ENCODE peak calls at places on chromosomes 3 and 15, in nine cellular contexts. One of them, this sample, is unnamed.

GRCh38 chr15:48250640-48251076 is 44.6 kb downstream of the SLC12A1 start:
- DNase-seq in HepG2: peak
- DNase-seq in suprapubic skin: no peak
- DNase-seq in HL-60: peak
- DNase-seq in endothelial cell of umbilical vein: peak
- DNase-seq in K562: peak
- DNase-seq in vagina: no peak
- DNase-seq in prostate gland: peak
- DNase-seq in HCT116: peak
- DNase-seq in this sample: no peak

GRCh38 chr3:61943975-61944374 is 382.6 kb downstream of the PTPRG start:
- DNase-seq in HepG2: no peak
- DNase-seq in suprapubic skin: no peak
- DNase-seq in HL-60: no peak
- DNase-seq in endothelial cell of umbilical vein: no peak
- DNase-seq in K562: no peak
- DNase-seq in vagina: no peak
- DNase-seq in prostate gland: no peak
- DNase-seq in HCT116: no peak
- DNase-seq in this sample: no peak

GRCh38 chr3:58996730-58997129 is 53.1 kb downstream of the CFAP20DC start:
- DNase-seq in HepG2: no peak
- DNase-seq in suprapubic skin: no peak
- DNase-seq in HL-60: no peak
- DNase-seq in endothelial cell of umbilical vein: no peak
- DNase-seq in K562: no peak
- DNase-seq in vagina: no peak
- DNase-seq in prostate gland: no peak
- DNase-seq in HCT116: no peak
- DNase-seq in this sample: no peak

GRCh38 chr3:124653788-124654469 is 76.3 kb upstream of the UMPS start:
- DNase-seq in HepG2: peak
- DNase-seq in suprapubic skin: no peak
- DNase-seq in HL-60: no peak
- DNase-seq in endothelial cell of umbilical vein: peak
- DNase-seq in K562: peak
- DNase-seq in vagina: no peak
- DNase-seq in prostate gland: no peak
- DNase-seq in HCT116: no peak
- DNase-seq in this sample: no peak

GRCh38 chr3:52150357-52150756 is 3.9 kb downstream of the POC1A start:
- DNase-seq in HepG2: no peak
- DNase-seq in suprapubic skin: no peak
- DNase-seq in HL-60: no peak
- DNase-seq in endothelial cell of umbilical vein: no peak
- DNase-seq in K562: no peak
- DNase-seq in vagina: no peak
- DNase-seq in prostate gland: no peak
- DNase-seq in HCT116: no peak
- DNase-seq in this sample: no peak

GRCh38 chr3:5231536-5231935 is 44.0 kb downstream of the EDEM1 start:
- DNase-seq in HepG2: no peak
- DNase-seq in suprapubic skin: no peak
- DNase-seq in HL-60: no peak
- DNase-seq in endothelial cell of umbilical vein: no peak
- DNase-seq in K562: no peak
- DNase-seq in vagina: no peak
- DNase-seq in prostate gland: no peak
- DNase-seq in HCT116: no peak
- DNase-seq in this sample: no peak

GRCh38 chr15:90465140-90465929 is 64.4 kb upstream of the CRTC3 start:
- DNase-seq in HepG2: no peak
- DNase-seq in suprapubic skin: no peak
- DNase-seq in HL-60: no peak
- DNase-seq in endothelial cell of umbilical vein: peak
- DNase-seq in K562: no peak
- DNase-seq in vagina: no peak
- DNase-seq in prostate gland: no peak
- DNase-seq in HCT116: no peak
- DNase-seq in this sample: no peak

GRCh38 chr3:159798951-159799350 is 189.7 kb upstream of the IL12A start:
- DNase-seq in HepG2: peak
- DNase-seq in suprapubic skin: no peak
- DNase-seq in HL-60: no peak
- DNase-seq in endothelial cell of umbilical vein: no peak
- DNase-seq in K562: no peak
- DNase-seq in vagina: no peak
- DNase-seq in prostate gland: no peak
- DNase-seq in HCT116: no peak
- DNase-seq in this sample: no peak

GRCh38 chr3:174198199-174198598 is 660.9 kb upstream of the NAALADL2 start:
- DNase-seq in HepG2: no peak
- DNase-seq in suprapubic skin: no peak
- DNase-seq in HL-60: no peak
- DNase-seq in endothelial cell of umbilical vein: peak
- DNase-seq in K562: no peak
- DNase-seq in vagina: no peak
- DNase-seq in prostate gland: no peak
- DNase-seq in HCT116: no peak
- DNase-seq in this sample: no peak

GRCh38 chr15:63436872-63437375 is 55.3 kb upstream of the CA12 start:
- DNase-seq in HepG2: peak
- DNase-seq in suprapubic skin: peak
- DNase-seq in HL-60: peak
- DNase-seq in endothelial cell of umbilical vein: peak
- DNase-seq in K562: peak
- DNase-seq in vagina: no peak
- DNase-seq in prostate gland: peak
- DNase-seq in HCT116: no peak
- DNase-seq in this sample: peak

GRCh38 chr15:71143373-71144310 is 28.4 kb downstream of the THSD4 start:
- DNase-seq in HepG2: peak
- DNase-seq in suprapubic skin: no peak
- DNase-seq in HL-60: no peak
- DNase-seq in endothelial cell of umbilical vein: no peak
- DNase-seq in K562: no peak
- DNase-seq in vagina: no peak
- DNase-seq in prostate gland: peak
- DNase-seq in HCT116: no peak
- DNase-seq in this sample: no peak

GRCh38 chr3:78742041-78742440 is 1025.8 kb downstream of the ROBO1 start:
- DNase-seq in HepG2: no peak
- DNase-seq in suprapubic skin: no peak
- DNase-seq in HL-60: no peak
- DNase-seq in endothelial cell of umbilical vein: no peak
- DNase-seq in K562: no peak
- DNase-seq in vagina: no peak
- DNase-seq in prostate gland: no peak
- DNase-seq in HCT116: no peak
- DNase-seq in this sample: no peak

GRCh38 chr3:110243081-110243480 is 828.5 kb upstream of the NECTIN3 start:
- DNase-seq in HepG2: no peak
- DNase-seq in suprapubic skin: no peak
- DNase-seq in HL-60: no peak
- DNase-seq in endothelial cell of umbilical vein: no peak
- DNase-seq in K562: no peak
- DNase-seq in vagina: no peak
- DNase-seq in prostate gland: no peak
- DNase-seq in HCT116: no peak
- DNase-seq in this sample: no peak

GRCh38 chr15:78391781-78392180 is 46.2 kb upstream of the IREB2 start:
- DNase-seq in HepG2: no peak
- DNase-seq in suprapubic skin: no peak
- DNase-seq in HL-60: no peak
- DNase-seq in endothelial cell of umbilical vein: no peak
- DNase-seq in K562: no peak
- DNase-seq in vagina: no peak
- DNase-seq in prostate gland: no peak
- DNase-seq in HCT116: no peak
- DNase-seq in this sample: no peak

GRCh38 chr15:42891569-42891968 is 29.0 kb downstream of the TTBK2 start:
- DNase-seq in HepG2: no peak
- DNase-seq in suprapubic skin: no peak
- DNase-seq in HL-60: no peak
- DNase-seq in endothelial cell of umbilical vein: peak
- DNase-seq in K562: no peak
- DNase-seq in vagina: no peak
- DNase-seq in prostate gland: no peak
- DNase-seq in HCT116: no peak
- DNase-seq in this sample: no peak

GRCh38 chr3:111668912-111669488 is 73.9 kb upstream of the ZBED2 start:
- DNase-seq in HepG2: peak
- DNase-seq in suprapubic skin: no peak
- DNase-seq in HL-60: peak
- DNase-seq in endothelial cell of umbilical vein: peak
- DNase-seq in K562: peak
- DNase-seq in vagina: no peak
- DNase-seq in prostate gland: no peak
- DNase-seq in HCT116: peak
- DNase-seq in this sample: no peak

GRCh38 chr15:31377030-31377429 is 50.4 kb downstream of the KLF13 start:
- DNase-seq in HepG2: no peak
- DNase-seq in suprapubic skin: no peak
- DNase-seq in HL-60: no peak
- DNase-seq in endothelial cell of umbilical vein: no peak
- DNase-seq in K562: no peak
- DNase-seq in vagina: no peak
- DNase-seq in prostate gland: no peak
- DNase-seq in HCT116: no peak
- DNase-seq in this sample: no peak

GRCh38 chr3:35944915-35945710 is 305.8 kb downstream of the ARPP21 start:
- DNase-seq in HepG2: no peak
- DNase-seq in suprapubic skin: no peak
- DNase-seq in HL-60: no peak
- DNase-seq in endothelial cell of umbilical vein: peak
- DNase-seq in K562: no peak
- DNase-seq in vagina: no peak
- DNase-seq in prostate gland: no peak
- DNase-seq in HCT116: no peak
- DNase-seq in this sample: no peak

GRCh38 chr15:89533861-89534544 is 37.6 kb upstream of the RHCG start:
- DNase-seq in HepG2: no peak
- DNase-seq in suprapubic skin: no peak
- DNase-seq in HL-60: no peak
- DNase-seq in endothelial cell of umbilical vein: no peak
- DNase-seq in K562: no peak
- DNase-seq in vagina: no peak
- DNase-seq in prostate gland: no peak
- DNase-seq in HCT116: no peak
- DNase-seq in this sample: no peak

GRCh38 chr3:14124223-14124614 is 451 bp downstream of the CHCHD4 start:
- DNase-seq in HepG2: peak
- DNase-seq in suprapubic skin: peak
- DNase-seq in HL-60: peak
- DNase-seq in endothelial cell of umbilical vein: no peak
- DNase-seq in K562: no peak
- DNase-seq in vagina: no peak
- DNase-seq in prostate gland: no peak
- DNase-seq in HCT116: no peak
- DNase-seq in this sample: peak

GRCh38 chr3:123388811-123389210 is 60.1 kb downstream of the ADCY5 start:
- DNase-seq in HepG2: no peak
- DNase-seq in suprapubic skin: no peak
- DNase-seq in HL-60: no peak
- DNase-seq in endothelial cell of umbilical vein: no peak
- DNase-seq in K562: no peak
- DNase-seq in vagina: no peak
- DNase-seq in prostate gland: no peak
- DNase-seq in HCT116: no peak
- DNase-seq in this sample: no peak

GRCh38 chr3:127684871-127685707 is 12.3 kb downstream of the ABTB1 start:
- DNase-seq in HepG2: no peak
- DNase-seq in suprapubic skin: peak
- DNase-seq in HL-60: no peak
- DNase-seq in endothelial cell of umbilical vein: no peak
- DNase-seq in K562: no peak
- DNase-seq in vagina: no peak
- DNase-seq in prostate gland: no peak
- DNase-seq in HCT116: no peak
- DNase-seq in this sample: peak
- H3K27ac ChIP-seq in HepG2: no peak
- H3K27ac ChIP-seq in suprapubic skin: no peak
- H3K27ac ChIP-seq in HL-60: no peak
- H3K27ac ChIP-seq in endothelial cell of umbilical vein: no peak
- H3K27ac ChIP-seq in K562: no peak
- H3K27ac ChIP-seq in vagina: no peak
- H3K27ac ChIP-seq in prostate gland: no peak
- H3K27ac ChIP-seq in HCT116: no peak
- H3K27ac ChIP-seq in this sample: no peak

GRCh38 chr3:116981088-116981487 is 271.5 kb downstream of the TUSC7 start:
- DNase-seq in HepG2: no peak
- DNase-seq in suprapubic skin: no peak
- DNase-seq in HL-60: no peak
- DNase-seq in endothelial cell of umbilical vein: no peak
- DNase-seq in K562: no peak
- DNase-seq in vagina: no peak
- DNase-seq in prostate gland: no peak
- DNase-seq in HCT116: no peak
- DNase-seq in this sample: no peak
- TF ChIP-seq POLR2AphosphoS5 in HepG2: no peak
- TF ChIP-seq POLR2AphosphoS5 in suprapubic skin: no peak
- TF ChIP-seq POLR2AphosphoS5 in HL-60: no peak
- TF ChIP-seq POLR2AphosphoS5 in endothelial cell of umbilical vein: no peak
- TF ChIP-seq POLR2AphosphoS5 in K562: no peak
- TF ChIP-seq POLR2AphosphoS5 in vagina: no peak
- TF ChIP-seq POLR2AphosphoS5 in prostate gland: no peak
- TF ChIP-seq POLR2AphosphoS5 in HCT116: no peak
- TF ChIP-seq POLR2AphosphoS5 in this sample: no peak

GRCh38 chr3:180680097-180680430 is 775 bp upstream of the CCDC39 start:
- DNase-seq in HepG2: no peak
- DNase-seq in suprapubic skin: no peak
- DNase-seq in HL-60: peak
- DNase-seq in endothelial cell of umbilical vein: peak
- DNase-seq in K562: no peak
- DNase-seq in vagina: no peak
- DNase-seq in prostate gland: peak
- DNase-seq in HCT116: no peak
- DNase-seq in this sample: no peak
- H3K27ac ChIP-seq in HepG2: no peak
- H3K27ac ChIP-seq in suprapubic skin: no peak
- H3K27ac ChIP-seq in HL-60: no peak
- H3K27ac ChIP-seq in endothelial cell of umbilical vein: no peak
- H3K27ac ChIP-seq in K562: no peak
- H3K27ac ChIP-seq in vagina: no peak
- H3K27ac ChIP-seq in prostate gland: peak
- H3K27ac ChIP-seq in HCT116: no peak
- H3K27ac ChIP-seq in this sample: no peak

DNA sequence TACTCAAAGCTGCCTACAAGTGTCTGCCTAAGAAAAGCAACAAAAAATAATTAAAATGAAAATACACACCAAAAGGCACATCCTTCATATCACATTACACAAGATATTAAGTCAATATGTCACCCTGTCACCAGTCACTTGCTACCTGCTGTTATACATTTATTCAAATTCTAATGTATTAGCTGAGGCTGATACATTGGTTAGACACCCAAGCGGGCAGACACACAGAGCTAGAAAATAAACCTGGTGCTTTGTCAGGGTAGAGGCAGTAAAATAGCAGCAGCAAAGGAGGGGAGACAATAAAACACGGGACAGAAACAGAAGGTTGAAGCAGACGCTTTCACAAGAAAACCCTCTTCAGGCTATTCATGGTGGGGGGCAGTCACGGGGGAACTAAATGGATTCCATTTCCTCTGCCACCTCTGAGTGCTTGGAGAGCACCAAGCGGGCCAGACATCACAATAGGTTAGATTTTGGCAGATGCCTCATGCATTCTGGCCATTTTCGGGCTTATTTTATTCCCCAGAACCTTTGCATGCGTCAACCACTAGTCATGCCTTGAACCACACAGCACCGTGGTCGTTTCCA is 82.4 kb downstream of the RORA start:
- DNase-seq in HepG2: no peak
- DNase-seq in suprapubic skin: no peak
- DNase-seq in HL-60: no peak
- DNase-seq in endothelial cell of umbilical vein: no peak
- DNase-seq in K562: no peak
- DNase-seq in vagina: no peak
- DNase-seq in prostate gland: no peak
- DNase-seq in HCT116: no peak
- DNase-seq in this sample: no peak
- TF ChIP-seq POLR2AphosphoS5 in HepG2: no peak
- TF ChIP-seq POLR2AphosphoS5 in suprapubic skin: no peak
- TF ChIP-seq POLR2AphosphoS5 in HL-60: no peak
- TF ChIP-seq POLR2AphosphoS5 in endothelial cell of umbilical vein: no peak
- TF ChIP-seq POLR2AphosphoS5 in K562: no peak
- TF ChIP-seq POLR2AphosphoS5 in vagina: no peak
- TF ChIP-seq POLR2AphosphoS5 in prostate gland: no peak
- TF ChIP-seq POLR2AphosphoS5 in HCT116: no peak
- TF ChIP-seq POLR2AphosphoS5 in this sample: no peak